ENCODE peak calls at places on chromosome X, in four cellular contexts. O, L, A and K are unnamed samples.

GRCh38 chrX:2672084-2672483 is 19.0 kb upstream of the CD99 start:
- DNase-seq in O (no peak), L (no peak), A (no peak), K (no peak)

GRCh38 chrX:44483965-44484606 is 58.6 kb downstream of the FUNDC1 start:
- DNase-seq in O (no peak), L (no peak), A (no peak), K (no peak)

GRCh38 chrX:54786972-54787371 is 11.1 kb downstream of the ITIH6 start:
- DNase-seq in O (no peak), L (no peak), A (no peak), K (no peak)

GRCh38 chrX:37644381-37645305 is 40.9 kb upstream of the XK start:
- DNase-seq in O (no peak), L (no peak), A (no peak), K (no peak)

GRCh38 chrX:22186165-22186564 is 86.5 kb upstream of the CBLL2 start:
- DNase-seq in O (no peak), L (no peak), A (no peak), K (no peak)

GRCh38 chrX:20378291-20378920 is 111.7 kb upstream of the RPS6KA3 start:
- DNase-seq in O (peak), L (no peak), A (no peak), K (no peak)

GRCh38 chrX:37348237-37349130 is 680 bp upstream of the PRRG1 start:
- DNase-seq in O (peak), L (no peak), A (no peak), K (no peak)

GRCh38 chrX:130497531-130497930 is 95.7 kb downstream of the RBMX2 start:
- DNase-seq in O (no peak), L (no peak), A (no peak), K (no peak)

GRCh38 chrX:153851981-153852380 is 21.6 kb upstream of the PDZD4 start:
- DNase-seq in O (no peak), L (no peak), A (no peak), K (peak)

GRCh38 chrX:1661048-1661921 is 46.4 kb downstream of the ASMT start:
- DNase-seq in O (no peak), L (no peak), A (peak), K (no peak)

GRCh38 chrX:150475466-150475865 is 93.0 kb upstream of the MTM1 start:
- DNase-seq in O (peak), L (no peak), A (no peak), K (no peak)

GRCh38 chrX:33204889-33205288 is 6.5 kb downstream of the DMD start:
- DNase-seq in O (peak), L (no peak), A (no peak), K (no peak)

GRCh38 chrX:154458954-154459829 is 1.1 kb downstream of the PLXNA3 start:
- DNase-seq in O (no peak), L (no peak), A (no peak), K (no peak)

GRCh38 chrX:29229802-29230201 is 642.6 kb downstream of the IL1RAPL1 start:
- DNase-seq in O (peak), L (no peak), A (no peak), K (no peak)

GRCh38 chrX:119690921-119691716 is 1.8 kb downstream of the SEPTIN6 start:
- DNase-seq in O (peak), L (no peak), A (no peak), K (no peak)

GRCh38 chrX:24676403-24677024 is 17.2 kb upstream of the POLA1 start:
- DNase-seq in O (no peak), L (no peak), A (no peak), K (peak)

GRCh38 chrX:124263743-124264142 is 68.7 kb upstream of the TEX13D start:
- DNase-seq in O (no peak), L (no peak), A (no peak), K (no peak)

GRCh38 chrX:150227873-150228272 is 135.2 kb upstream of the MAMLD1 start:
- DNase-seq in O (no peak), L (no peak), A (no peak), K (no peak)

GRCh38 chrX:44874481-44875184 is 1.6 kb downstream of the KDM6A start:
- DNase-seq in O (peak), L (no peak), A (no peak), K (peak)

GRCh38 chrX:13662537-13662841 is 9.5 kb downstream of the TCEANC start:
- DNase-seq in O (peak), L (no peak), A (no peak), K (no peak)

GRCh38 chrX:149699761-149700160 is 12.1 kb upstream of the MAGEA11 start:
- DNase-seq in O (no peak), L (no peak), A (no peak), K (no peak)

GRCh38 chrX:134431894-134432293 is 28.1 kb upstream of the HPRT1 start:
- DNase-seq in O (peak), L (no peak), A (no peak), K (peak)

GRCh38 chrX:47707031-47707780 is 48.2 kb upstream of the UXT start:
- DNase-seq in O (no peak), L (no peak), A (no peak), K (no peak)

GRCh38 chrX:19684265-19684664 is 169.0 kb upstream of the MAP3K15 start:
- DNase-seq in O (no peak), L (no peak), A (no peak), K (no peak)

GRCh38 chrX:7925867-7926472 is 1.2 kb downstream of the PNPLA4 start:
- DNase-seq in O (peak), L (no peak), A (peak), K (peak)

GRCh38 chrX:7926501-7926900 is 712 bp downstream of the PNPLA4 start:
- DNase-seq in O (peak), L (no peak), A (no peak), K (no peak)

GRCh38 chrX:7921750-7922149 is 5.5 kb downstream of the PNPLA4 start:
- DNase-seq in O (no peak), L (no peak), A (no peak), K (no peak)

GRCh38 chrX:7926914-7927258 is 327 bp downstream of the PNPLA4 start:
- DNase-seq in O (no peak), L (no peak), A (peak), K (no peak)

GRCh38 chrX:7927259-7928167 is at the start of gene PNPLA4:
- DNase-seq in O (peak), L (peak), A (peak), K (peak)
- TF ChIP-seq POLR2A in O (peak), L (peak), A (peak), K (no peak)

GRCh38 chrX:103376118-103376978 is at the start of gene BEX3:
- DNase-seq in O (peak), L (peak), A (no peak), K (peak)
- TF ChIP-seq POLR2A in O (peak), L (peak), A (no peak), K (peak)

GRCh38 chrX:93791304-93791703 is 117.3 kb downstream of the FAM133A start:
- DNase-seq in O (no peak), L (no peak), A (no peak), K (no peak)
- TF ChIP-seq POLR2A in O (no peak), L (no peak), A (no peak), K (no peak)

DNA sequence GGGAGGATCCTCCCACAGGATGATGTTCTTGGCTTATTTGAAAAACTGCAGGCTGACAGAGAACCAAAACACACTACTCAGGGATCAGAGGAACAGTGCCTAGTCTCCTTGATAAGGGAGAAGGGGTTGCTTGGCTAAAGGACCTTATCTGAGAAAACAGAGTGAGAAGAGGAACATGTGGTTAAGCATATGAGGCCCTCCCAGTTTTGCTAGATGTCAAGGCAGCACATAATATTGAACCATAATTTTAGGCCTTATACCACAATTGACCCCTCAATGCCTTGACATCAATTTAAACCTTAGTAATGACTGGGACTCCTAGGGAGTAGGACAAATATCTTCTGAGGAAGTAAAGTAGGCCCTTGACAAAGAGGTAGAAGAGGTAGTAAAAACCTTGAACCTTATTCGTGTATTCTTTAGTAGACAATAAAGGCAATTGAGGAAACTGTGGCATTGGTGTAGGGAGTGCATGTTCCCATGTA is 79.3 kb downstream of the TEX13C start:
- DNase-seq in O (no peak), L (no peak), A (no peak), K (no peak)
- TF ChIP-seq POLR2A in O (no peak), L (no peak), A (no peak), K (no peak)

DNA sequence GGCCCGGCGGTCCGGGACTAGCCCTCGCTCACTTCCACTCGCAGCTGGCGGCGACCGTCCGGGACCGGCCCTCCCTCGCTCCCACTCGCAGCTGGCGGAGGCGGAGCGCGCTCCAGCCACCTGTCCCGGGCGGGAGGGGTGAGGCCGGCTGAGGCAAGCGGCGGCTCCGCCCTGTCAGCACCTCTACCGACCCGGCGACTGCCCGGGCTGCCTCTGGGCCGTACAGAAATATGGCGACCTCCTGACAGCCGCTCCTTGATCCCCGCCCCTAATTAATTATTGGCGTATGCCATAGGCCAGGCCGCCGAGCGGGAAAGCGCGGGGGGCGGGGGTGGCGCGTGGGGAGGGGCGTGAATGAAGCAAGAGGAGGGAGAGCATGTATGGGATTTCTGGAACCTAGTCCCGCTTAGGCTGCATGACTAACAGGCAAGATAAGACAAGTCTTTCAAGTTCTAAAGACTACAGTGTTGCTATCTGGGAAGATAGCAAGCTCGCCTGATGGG is at the start of gene MORC4:
- DNase-seq in O (peak), L (peak), A (peak), K (peak)
- TF ChIP-seq POLR2A in O (peak), L (peak), A (no peak), K (no peak)

GRCh38 chrX:131827935-131828334 is 195.2 kb upstream of the STK26 start:
- DNase-seq in O (no peak), L (no peak), A (no peak), K (peak)
- TF ChIP-seq POLR2A in O (no peak), L (no peak), A (no peak), K (no peak)